ENCODE peak calls at places on chromosome 10, in eight cellular contexts. G is GM06990, T is adipocyte, A is sigmoid colon, R is SJCRH30, K is HCT116, F is colonic mucosa, Q is endodermal cell. D is an unnamed sample.

GRCh38 chr10:927131-927530 is 4.4 kb downstream of the LARP4B start:
- DNase-seq in G (no peak), T (no peak), A (no peak), R (no peak), K (no peak), F (no peak), Q (peak; percentile 12), D (no peak)

GRCh38 chr10:72334196-72334831 is 20.4 kb downstream of the DNAJB12 start:
- DNase-seq in G (no peak), T (no peak), A (no peak), R (peak; percentile 85), K (no peak), F (no peak), Q (peak; percentile 78), D (no peak)

GRCh38 chr10:49164587-49165188 is 23.5 kb downstream of the TMEM273 start:
- DNase-seq in G (peak; percentile 40), T (peak; percentile 29), A (no peak), R (peak; percentile 53), K (peak; percentile 48), F (peak; percentile 31), Q (peak; percentile 89), D (no peak)

GRCh38 chr10:27285093-27285492 is 44.5 kb upstream of the ACBD5 start:
- DNase-seq in G (no peak), T (peak; percentile 27), A (no peak), R (no peak), K (peak; percentile 8), F (no peak), Q (peak; percentile 64), D (no peak)

GRCh38 chr10:72328045-72328828 is 26.5 kb downstream of the DNAJB12 start:
- DNase-seq in G (no peak), T (peak; percentile 79), A (peak; percentile 89), R (peak; percentile 79), K (no peak), F (peak; percentile 77), Q (peak; percentile 93), D (no peak)

GRCh38 chr10:72069751-72070501 is 18.4 kb downstream of the SPOCK2 start:
- DNase-seq in G (no peak), T (no peak), A (no peak), R (no peak), K (no peak), F (no peak), Q (peak; percentile 84), D (no peak)

GRCh38 chr10:111648046-111648445 is 535.5 kb downstream of the GPAM start:
- DNase-seq in G (no peak), T (no peak), A (no peak), R (no peak), K (no peak), F (no peak), Q (no peak), D (peak; percentile 35)

GRCh38 chr10:34607894-34608293 is 207.2 kb downstream of the PARD3 start:
- DNase-seq in G (no peak), T (no peak), A (no peak), R (no peak), K (no peak), F (no peak), Q (no peak), D (no peak)

GRCh38 chr10:16565604-16566003 is 43.9 kb upstream of the C1QL3 start:
- DNase-seq in G (no peak), T (no peak), A (no peak), R (no peak), K (no peak), F (no peak), Q (no peak), D (no peak)

GRCh38 chr10:759898-760477 is 70.5 kb upstream of the DIP2C start:
- DNase-seq in G (no peak), T (no peak), A (no peak), R (no peak), K (no peak), F (no peak), Q (no peak), D (no peak)

GRCh38 chr10:107148906-107149305 is 15.6 kb downstream of the SORCS1 start:
- DNase-seq in G (no peak), T (no peak), A (no peak), R (no peak), K (no peak), F (no peak), Q (no peak), D (no peak)

GRCh38 chr10:111840546-111840945 is 343.0 kb downstream of the GPAM start:
- DNase-seq in G (no peak), T (no peak), A (no peak), R (no peak), K (no peak), F (no peak), Q (no peak), D (no peak)

GRCh38 chr10:123395906-123396305 is 241.7 kb downstream of the BUB3 start:
- DNase-seq in G (peak; percentile 38), T (no peak), A (no peak), R (no peak), K (no peak), F (no peak), Q (peak; percentile 21), D (no peak)

GRCh38 chr10:123399276-123399839 is 245.2 kb downstream of the BUB3 start:
- DNase-seq in G (peak; percentile 41), T (no peak), A (no peak), R (no peak), K (no peak), F (no peak), Q (peak; percentile 20), D (no peak)

GRCh38 chr10:123402021-123402420 is 247.8 kb downstream of the BUB3 start:
- DNase-seq in G (peak; percentile 52), T (no peak), A (no peak), R (no peak), K (no peak), F (no peak), Q (peak; percentile 19), D (no peak)

GRCh38 chr10:123398180-123398591 is 244.0 kb downstream of the BUB3 start:
- DNase-seq in G (peak; percentile 87), T (no peak), A (no peak), R (no peak), K (no peak), F (no peak), Q (peak; percentile 10), D (no peak)

GRCh38 chr10:123398756-123399155 is 244.6 kb downstream of the BUB3 start:
- DNase-seq in G (no peak), T (no peak), A (no peak), R (no peak), K (no peak), F (no peak), Q (peak; percentile 4), D (no peak)
- H3K4me3 ChIP-seq in G (no peak overlapping the region), T (no peak overlapping the region), A (no peak overlapping the region), R (no peak overlapping the region), K (no peak overlapping the region), F (no peak overlapping the region), Q (no peak overlapping the region), D (no peak overlapping the region)

GRCh38 chr10:77231375-77231774 is 406.2 kb downstream of the KCNMA1 start:
- DNase-seq in G (no peak), T (no peak), A (no peak), R (no peak), K (no peak), F (no peak), Q (no peak), D (no peak)
- H3K4me3 ChIP-seq in G (no peak overlapping the region), T (no peak overlapping the region), A (no peak overlapping the region), R (no peak overlapping the region), K (no peak overlapping the region), F (no peak overlapping the region), Q (no peak overlapping the region), D (no peak overlapping the region)

GRCh38 chr10:4240641-4241197 is 455.7 kb upstream of the KLF6 start:
- DNase-seq in G (no peak), T (peak; percentile 77), A (no peak), R (no peak), K (no peak), F (no peak), Q (no peak), D (peak; percentile 77)
- H3K4me3 ChIP-seq in G (no peak overlapping the region), T (peak overlapping the region; percentile 79), A (no peak overlapping the region), R (no peak overlapping the region), K (no peak overlapping the region), F (no peak overlapping the region), Q (no peak overlapping the region), D (no peak overlapping the region)

DNA sequence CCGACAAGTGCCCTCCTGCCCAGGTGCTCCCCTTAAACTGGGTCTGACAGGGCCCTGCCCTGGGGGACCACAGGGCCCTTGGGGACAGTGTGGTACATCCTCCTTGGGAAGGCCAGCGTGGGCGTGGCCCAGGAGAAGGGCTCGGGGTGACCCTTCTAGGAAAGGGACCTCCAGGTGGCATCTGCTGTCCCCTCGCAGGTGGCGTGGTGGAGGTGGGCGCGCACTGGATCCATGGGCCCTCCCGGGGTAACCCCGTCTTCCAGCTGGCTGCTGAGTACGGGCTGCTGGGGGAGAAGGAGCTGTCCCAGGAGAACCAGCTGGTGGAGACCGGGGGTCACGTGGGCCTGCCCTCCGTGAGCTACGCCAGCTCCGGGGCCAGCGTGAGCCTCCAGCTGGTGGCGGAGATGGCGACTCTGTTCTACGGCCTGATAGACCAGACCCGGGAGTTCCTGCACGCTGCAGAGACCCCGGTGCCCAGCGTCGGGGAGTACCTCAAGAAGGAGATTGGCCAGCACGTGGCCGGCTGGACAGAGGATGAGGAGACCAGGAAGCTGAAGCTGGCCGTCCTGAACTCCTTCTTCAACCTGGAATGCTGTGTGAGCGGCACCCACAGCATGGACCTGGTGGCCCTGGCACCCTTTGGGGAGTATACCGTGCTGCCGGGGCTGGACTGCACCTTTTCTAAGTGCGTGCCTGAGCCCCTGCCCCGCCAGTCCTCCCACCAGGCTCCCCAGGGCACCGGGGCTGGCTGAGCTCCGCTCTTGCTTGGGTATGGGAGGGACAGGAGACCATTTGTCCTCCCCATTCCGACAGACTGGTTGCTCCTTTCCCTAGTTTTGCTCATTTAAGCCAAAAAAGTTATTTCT is 972 bp downstream of the PAOX start:
- DNase-seq in G (no peak), T (no peak), A (no peak), R (no peak), K (no peak), F (no peak), Q (no peak), D (no peak)
- H3K4me3 ChIP-seq in G (peak overlapping the region; percentile 75), T (peak overlapping the region; percentile 81), A (peak overlapping the region; percentile 61), R (no peak overlapping the region), K (peak overlapping the region; percentile 28), F (peak overlapping the region; percentile 90), Q (peak overlapping the region; percentile 71), D (peak overlapping the region; percentile 49)

GRCh38 chr10:64096941-64097340 is 575.7 kb downstream of the REEP3 start:
- DNase-seq in G (no peak), T (no peak), A (no peak), R (no peak), K (no peak), F (no peak), Q (no peak), D (no peak)

GRCh38 chr10:64093946-64094560 is 572.9 kb downstream of the REEP3 start:
- DNase-seq in G (no peak), T (no peak), A (no peak), R (no peak), K (no peak), F (no peak), Q (no peak), D (no peak)

GRCh38 chr10:64101611-64102263 is 580.5 kb downstream of the REEP3 start:
- DNase-seq in G (no peak), T (no peak), A (no peak), R (no peak), K (no peak), F (no peak), Q (no peak), D (no peak)

GRCh38 chr10:64093304-64093703 is 572.1 kb downstream of the REEP3 start:
- DNase-seq in G (no peak), T (no peak), A (no peak), R (no peak), K (no peak), F (no peak), Q (no peak), D (no peak)

GRCh38 chr10:64097391-64098122 is 576.4 kb downstream of the REEP3 start:
- DNase-seq in G (no peak), T (no peak), A (no peak), R (no peak), K (no peak), F (no peak), Q (no peak), D (no peak)
- H3K4me3 ChIP-seq in G (no peak overlapping the region), T (no peak overlapping the region), A (no peak overlapping the region), R (no peak overlapping the region), K (no peak overlapping the region), F (no peak overlapping the region), Q (no peak overlapping the region), D (no peak overlapping the region)